ENCODE peak calls at places on chromosomes 13 and 19, in nine cellular contexts. E is activated CD4-positive, CD25-positive, alpha-beta regulatory T cell; I is A549; M is cardiac fibroblast; B is iris pigment epithelial cell; C is T-cell; T is upper lobe of right lung; P is OCI-LY7; W is body of pancreas. K is an unnamed sample.

GRCh38 chr13:20428666-20429644 is 96.7 kb downstream of the CRYL1 start:
- DNase-seq in E (no peak), I (no peak), M (no peak), B (no peak), C (no peak), T (no peak), P (no peak), W (no peak), K (no peak)

GRCh38 chr13:111510502-111511218 is 190.2 kb downstream of the TEX29 start:
- DNase-seq in E (no peak), I (no peak), M (no peak), B (no peak), C (no peak), T (no peak), P (no peak), W (no peak), K (no peak)

GRCh38 chr13:69423844-69424243 is 683.8 kb upstream of the ATXN8OS start:
- DNase-seq in E (no peak), I (no peak), M (no peak), B (no peak), C (no peak), T (no peak), P (no peak), W (no peak), K (no peak)

GRCh38 chr19:45168767-45169351 is 8.1 kb upstream of the NKPD1 start:
- DNase-seq in E (no peak), I (no peak), M (no peak), B (no peak), C (no peak), T (no peak), P (no peak), W (no peak), K (no peak)

GRCh38 chr19:49818691-49819331 is 722 bp downstream of the MED25 start:
- DNase-seq in E (no peak), I (no peak), M (no peak), B (peak), C (no peak), T (no peak), P (peak), W (no peak), K (no peak)

GRCh38 chr19:35539314-35539713 is 6.1 kb downstream of the GAPDHS start:
- DNase-seq in E (no peak), I (no peak), M (no peak), B (no peak), C (no peak), T (no peak), P (no peak), W (no peak), K (no peak)

GRCh38 chr13:109803822-109804221 is 17.4 kb upstream of the IRS2 start:
- DNase-seq in E (no peak), I (no peak), M (no peak), B (no peak), C (no peak), T (no peak), P (no peak), W (no peak), K (no peak)

GRCh38 chr19:35288331-35288730 is 3.6 kb upstream of the MAG start:
- DNase-seq in E (no peak), I (no peak), M (no peak), B (no peak), C (no peak), T (no peak), P (no peak), W (no peak), K (no peak)

GRCh38 chr19:52237771-52238400 is 31.5 kb upstream of the ZNF766 start:
- DNase-seq in E (no peak), I (no peak), M (peak), B (peak), C (peak), T (no peak), P (peak), W (peak), K (peak)

GRCh38 chr13:44422755-44423643 is 49.4 kb downstream of the SERP2 start:
- DNase-seq in E (no peak), I (no peak), M (no peak), B (no peak), C (no peak), T (no peak), P (no peak), W (no peak), K (no peak)

GRCh38 chr13:87674143-87674772 is 3.1 kb downstream of the SLITRK5 start:
- DNase-seq in E (no peak), I (no peak), M (no peak), B (no peak), C (no peak), T (no peak), P (peak), W (no peak), K (no peak)

GRCh38 chr13:107562222-107562621 is 653.1 kb downstream of the LIG4 start:
- DNase-seq in E (no peak), I (no peak), M (no peak), B (no peak), C (no peak), T (no peak), P (no peak), W (no peak), K (no peak)

GRCh38 chr13:105202384-105202783 is 1333.1 kb downstream of the EFNB2 start:
- DNase-seq in E (no peak), I (no peak), M (peak), B (peak), C (no peak), T (no peak), P (no peak), W (no peak), K (no peak)

GRCh38 chr19:4474504-4475136 is 2.5 kb downstream of the HDGFL2 start:
- DNase-seq in E (no peak), I (peak), M (peak), B (peak), C (no peak), T (no peak), P (peak), W (no peak), K (no peak)

GRCh38 chr13:44853641-44854040 is 135.6 kb downstream of the NUFIP1 start:
- DNase-seq in E (no peak), I (peak), M (no peak), B (peak), C (no peak), T (no peak), P (no peak), W (peak), K (no peak)

GRCh38 chr19:38675611-38676010 is 28.2 kb downstream of the ACTN4 start:
- DNase-seq in E (no peak), I (no peak), M (no peak), B (no peak), C (peak), T (no peak), P (no peak), W (no peak), K (no peak)

GRCh38 chr13:41268764-41269163 is 5.4 kb upstream of the MTRF1 start:
- DNase-seq in E (no peak), I (no peak), M (no peak), B (peak), C (no peak), T (no peak), P (peak), W (no peak), K (no peak)

GRCh38 chr19:13797058-13797440 is 1.8 kb downstream of the ZSWIM4 start:
- DNase-seq in E (no peak), I (no peak), M (no peak), B (no peak), C (no peak), T (no peak), P (no peak), W (no peak), K (no peak)

GRCh38 chr13:41709511-41709910 is 251.4 kb downstream of the VWA8 start:
- DNase-seq in E (no peak), I (no peak), M (no peak), B (no peak), C (no peak), T (no peak), P (no peak), W (no peak), K (no peak)

GRCh38 chr13:111398196-111398595 is 77.8 kb downstream of the TEX29 start:
- DNase-seq in E (no peak), I (no peak), M (no peak), B (no peak), C (no peak), T (no peak), P (no peak), W (no peak), K (no peak)

GRCh38 chr13:48437381-48437780 is 24.5 kb upstream of the LPAR6 start:
- DNase-seq in E (no peak), I (no peak), M (peak), B (peak), C (no peak), T (no peak), P (no peak), W (peak), K (peak)

GRCh38 chr19:17687857-17688784 is at the start of gene UNC13A:
- DNase-seq in E (no peak), I (peak), M (peak), B (peak), C (peak), T (peak), P (no peak), W (peak), K (no peak)

GRCh38 chr13:25920277-25920676 is 131.5 kb downstream of the SHISA2 start:
- DNase-seq in E (no peak), I (no peak), M (no peak), B (no peak), C (no peak), T (no peak), P (no peak), W (no peak), K (no peak)

K was measured in tibial artery.